ENCODE peak calls at places on chromosomes 7 and 10, in eight cellular contexts. U is A549, M is heart left ventricle, J is stomach, Y is body of pancreas, N is testis, L is IMR-90, V is thyroid gland. Z is an unnamed sample.

GRCh38 chr7:128131701-128132100 is 100.5 kb upstream of the LRRC4 start:
- DNase-seq in U (no peak), M (no peak), J (no peak), Y (no peak), N (no peak), L (no peak), V (no peak), Z (no peak)

GRCh38 chr7:51789494-51789893 is 472.9 kb upstream of the COBL start:
- DNase-seq in U (no peak), M (no peak), J (no peak), Y (no peak), N (no peak), L (no peak), V (peak), Z (no peak)

GRCh38 chr7:134690016-134690415 is 43.4 kb downstream of the BPGM start:
- DNase-seq in U (peak), M (no peak), J (no peak), Y (no peak), N (no peak), L (peak), V (no peak), Z (no peak)

GRCh38 chr7:149310113-149310836 is 48.3 kb downstream of the ZNF783 start:
- DNase-seq in U (peak), M (no peak), J (no peak), Y (no peak), N (no peak), L (peak), V (no peak), Z (no peak)

GRCh38 chr10:100653957-100654834 is 91.2 kb upstream of the PAX2 start:
- DNase-seq in U (no peak), M (no peak), J (no peak), Y (no peak), N (no peak), L (no peak), V (no peak), Z (no peak)

GRCh38 chr10:112517381-112517976 is 70.5 kb downstream of the VTI1A start:
- DNase-seq in U (peak), M (no peak), J (no peak), Y (no peak), N (no peak), L (no peak), V (no peak), Z (no peak)

GRCh38 chr10:1179346-1180070 is 123.3 kb downstream of the WDR37 start:
- DNase-seq in U (no peak), M (no peak), J (no peak), Y (no peak), N (no peak), L (no peak), V (no peak), Z (no peak)

GRCh38 chr7:70598976-70599375 is 533.0 kb upstream of the GALNT17 start:
- DNase-seq in U (peak), M (no peak), J (peak), Y (no peak), N (no peak), L (no peak), V (peak), Z (no peak)

GRCh38 chr10:62610649-62611229 is 193.8 kb upstream of the ADO start:
- DNase-seq in U (peak), M (peak), J (peak), Y (peak), N (peak), L (peak), V (peak), Z (no peak)

GRCh38 chr10:27245846-27246245 is 5.2 kb upstream of the ACBD5 start:
- DNase-seq in U (no peak), M (no peak), J (no peak), Y (no peak), N (no peak), L (no peak), V (no peak), Z (no peak)

GRCh38 chr10:114708717-114709352 is 50.8 kb upstream of the ABLIM1 start:
- DNase-seq in U (peak), M (no peak), J (no peak), Y (no peak), N (no peak), L (peak), V (no peak), Z (no peak)

GRCh38 chr10:128549192-128549591 is 423.0 kb upstream of the MKI67 start:
- DNase-seq in U (no peak), M (no peak), J (no peak), Y (no peak), N (no peak), L (no peak), V (no peak), Z (no peak)

GRCh38 chr10:133537551-133538545 is 10.7 kb downstream of the CYP2E1 start:
- DNase-seq in U (no peak), M (no peak), J (no peak), Y (no peak), N (no peak), L (no peak), V (no peak), Z (no peak)

GRCh38 chr10:18500576-18500975 is 150.8 kb downstream of the NSUN6 start:
- DNase-seq in U (no peak), M (no peak), J (no peak), Y (no peak), N (no peak), L (no peak), V (no peak), Z (no peak)

GRCh38 chr7:117195361-117195760 is 127.5 kb downstream of the WNT2 start:
- DNase-seq in U (no peak), M (no peak), J (no peak), Y (no peak), N (no peak), L (no peak), V (no peak), Z (no peak)

GRCh38 chr7:152136623-152137022 is 111.1 kb downstream of the GALNT11 start:
- DNase-seq in U (no peak), M (no peak), J (no peak), Y (no peak), N (no peak), L (peak), V (no peak), Z (no peak)

GRCh38 chr7:144470052-144470451 is 66.6 kb upstream of the NOBOX start:
- DNase-seq in U (no peak), M (no peak), J (no peak), Y (no peak), N (no peak), L (no peak), V (no peak), Z (no peak)

GRCh38 chr7:5695037-5695708 is 86.3 kb downstream of the RNF216 start:
- DNase-seq in U (no peak), M (peak), J (no peak), Y (no peak), N (peak), L (peak), V (no peak), Z (no peak)

GRCh38 chr7:31410265-31410664 is 69.7 kb upstream of the NEUROD6 start:
- DNase-seq in U (no peak), M (no peak), J (no peak), Y (no peak), N (no peak), L (no peak), V (no peak), Z (no peak)

GRCh38 chr10:110794808-110795207 is 76.9 kb upstream of the PDCD4 start:
- DNase-seq in U (no peak), M (peak), J (no peak), Y (peak), N (peak), L (no peak), V (peak), Z (no peak)

GRCh38 chr10:115141254-115141653 is 48.1 kb downstream of the ATRNL1 start:
- DNase-seq in U (peak), M (no peak), J (no peak), Y (no peak), N (no peak), L (peak), V (no peak), Z (no peak)

GRCh38 chr10:43599333-43599732 is 6.9 kb upstream of the ZNF485 start:
- DNase-seq in U (no peak), M (no peak), J (no peak), Y (no peak), N (no peak), L (no peak), V (no peak), Z (no peak)

GRCh38 chr10:100021322-100021721 is 11.6 kb upstream of the DNMBP start:
- DNase-seq in U (peak), M (no peak), J (no peak), Y (no peak), N (no peak), L (no peak), V (no peak), Z (no peak)

GRCh38 chr7:36036590-36036989 is 116.5 kb upstream of the EEPD1 start:
- DNase-seq in U (peak), M (peak), J (no peak), Y (peak), N (no peak), L (no peak), V (no peak), Z (no peak)

GRCh38 chr7:115008465-115009114 is 86.7 kb downstream of the MDFIC start:
- DNase-seq in U (no peak), M (peak), J (no peak), Y (peak), N (peak), L (peak), V (peak), Z (no peak)

GRCh38 chr7:74586258-74587200 is 71.0 kb upstream of the GTF2I start:
- DNase-seq in U (no peak), M (no peak), J (no peak), Y (no peak), N (peak), L (no peak), V (no peak), Z (no peak)

GRCh38 chr10:43200538-43201390 is 62.5 kb downstream of the CSGALNACT2 start:
- DNase-seq in U (no peak), M (no peak), J (peak), Y (peak), N (no peak), L (no peak), V (no peak), Z (no peak)

GRCh38 chr7:39458346-39458745 is 107.9 kb upstream of the YAE1 start:
- DNase-seq in U (no peak), M (no peak), J (no peak), Y (no peak), N (peak), L (no peak), V (no peak), Z (no peak)

GRCh38 chr10:113788604-113789083 is 37.2 kb downstream of the PLEKHS1 start:
- DNase-seq in U (peak), M (peak), J (no peak), Y (no peak), N (no peak), L (peak), V (no peak), Z (no peak)

GRCh38 chr7:80641548-80641947 is 3.1 kb downstream of the CD36 start:
- DNase-seq in U (no peak), M (no peak), J (no peak), Y (no peak), N (no peak), L (peak), V (no peak), Z (no peak)
- H3K27ac ChIP-seq in U (no peak), M (peak), J (peak), Y (no peak), N (no peak), L (no peak), V (no peak), Z (peak)

DNA sequence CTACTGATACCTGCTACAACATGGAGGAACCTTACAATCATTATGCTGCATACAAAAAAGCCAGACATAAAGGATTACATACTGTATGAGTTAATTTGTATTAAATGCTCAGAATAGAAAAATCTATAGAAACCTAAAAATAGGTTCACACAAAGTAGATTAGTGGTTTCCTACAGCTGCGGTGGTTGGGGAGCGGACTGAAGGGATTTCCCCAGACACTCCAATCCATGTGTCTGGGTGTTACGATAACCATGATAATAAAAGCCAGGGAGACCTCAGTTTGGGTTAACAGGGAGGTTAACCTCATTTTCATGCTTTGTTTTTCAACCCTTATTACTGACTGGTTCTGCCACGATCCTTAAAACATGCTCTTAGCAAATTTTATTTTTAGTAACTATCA is 355.9 kb downstream of the KCNMA1 start:
- DNase-seq in U (no peak), M (no peak), J (no peak), Y (no peak), N (no peak), L (no peak), V (no peak), Z (no peak)
- TF ChIP-seq POLR2A in U (no peak), M (no peak), J (no peak), Y (no peak), N (no peak), L (no peak), V (no peak), Z (no peak)

DNA sequence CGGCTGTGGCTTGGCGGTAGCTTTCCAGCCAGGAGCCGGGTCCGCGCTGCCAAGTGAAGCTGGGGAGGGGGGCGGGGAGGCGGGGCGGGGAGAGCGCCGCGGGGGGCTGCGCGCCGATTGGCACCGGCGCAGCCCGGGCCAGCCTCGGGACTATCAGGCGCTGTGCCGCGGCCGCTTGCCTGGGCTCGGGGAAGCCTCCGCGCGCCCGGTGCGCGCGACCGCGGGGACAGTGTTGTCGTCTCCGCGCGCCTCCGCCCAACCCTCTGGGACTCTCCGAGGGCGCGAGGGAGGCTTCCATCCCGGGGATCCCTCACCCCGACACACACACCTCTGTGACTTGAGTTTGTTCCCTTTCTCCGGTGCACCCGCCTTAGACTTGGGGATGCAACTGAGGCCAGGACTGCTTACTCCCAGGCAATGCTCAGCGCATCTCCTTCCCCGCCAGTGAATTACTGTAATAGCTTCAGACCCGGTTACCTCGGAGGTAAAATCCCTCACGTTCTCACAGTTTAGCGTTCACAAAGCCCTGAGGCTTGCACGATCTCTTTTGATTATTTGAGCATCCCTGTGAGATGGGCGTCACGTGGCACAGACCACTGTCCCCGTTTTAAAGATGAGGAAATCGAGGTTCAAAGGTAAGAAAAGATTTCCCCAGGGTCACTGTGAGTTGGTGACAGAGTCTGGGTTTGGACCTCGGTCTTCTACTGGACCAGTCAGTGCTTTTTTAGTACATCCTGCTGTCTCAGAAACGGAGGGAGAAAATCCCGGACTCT is at the start of gene NKX1-2:
- DNase-seq in U (no peak), M (no peak), J (no peak), Y (no peak), N (peak), L (no peak), V (no peak), Z (no peak)
- H3K4me3 ChIP-seq in U (peak), M (no peak), J (peak), Y (no peak), N (peak), L (no peak), V (no peak), Z (peak)

DNA sequence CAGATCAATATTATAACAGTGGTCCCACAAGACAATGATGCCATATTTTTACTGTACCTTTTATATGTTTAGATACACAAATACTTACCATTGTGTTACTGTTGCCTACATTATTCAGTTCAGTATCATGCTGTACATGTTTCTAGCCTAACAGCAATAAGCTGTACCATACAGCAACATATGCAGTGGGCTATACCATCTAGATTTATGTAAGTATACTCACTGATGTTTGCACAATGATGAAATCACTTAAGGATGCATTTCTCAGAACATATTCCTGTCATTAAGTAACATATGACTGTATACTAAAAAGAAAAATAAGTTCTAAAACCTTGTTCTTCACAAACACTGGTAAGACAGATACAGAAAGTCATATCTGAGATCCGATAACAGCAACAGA is 468.6 kb upstream of the SEMA3A start:
- DNase-seq in U (no peak), M (no peak), J (no peak), Y (no peak), N (no peak), L (peak), V (no peak), Z (no peak)
- H3K27ac ChIP-seq in U (no peak), M (no peak), J (no peak), Y (no peak), N (no peak), L (no peak), V (no peak), Z (no peak)

Z was measured in esophagus squamous epithelium.